ENCODE peak calls at places on chromosomes 2 and 18, in four cellular contexts. Q is PC-9, B is GM23338, L is upper lobe of right lung. A is an unnamed sample.

GRCh38 chr2:42902939-42903709 is 110.7 kb upstream of the HAAO start:
- DNase-seq in B (no peak), L (no peak), Q (no peak), A (no peak)

GRCh38 chr2:98454500-98455235 is 10.0 kb downstream of the INPP4A start:
- DNase-seq in B (peak; percentile 36), Q (peak; percentile 41), L (no peak), A (no peak)

GRCh38 chr2:104656496-104657310 is 197.2 kb upstream of the POU3F3 start:
- DNase-seq in B (peak; percentile 45), L (no peak), Q (no peak), A (no peak)

GRCh38 chr2:169815849-169816248 is 8.9 kb downstream of the METTL5 start:
- DNase-seq in B (no peak), Q (peak; percentile 62), L (no peak), A (peak; percentile 89)

GRCh38 chr2:240403358-240404104 is 31.9 kb upstream of the GPC1 start:
- DNase-seq in B (no peak), Q (no peak), L (peak; percentile 47), A (no peak)

GRCh38 chr2:64439194-64439593 is 14.8 kb upstream of the LGALSL start:
- DNase-seq in B (no peak), L (no peak), Q (no peak), A (no peak)

GRCh38 chr2:233395687-233396086 is 41.4 kb downstream of the DGKD start:
- DNase-seq in Q (no peak), L (no peak), B (no peak), A (no peak)

GRCh38 chr2:103159018-103159417 is 397.2 kb downstream of the TMEM182 start:
- DNase-seq in Q (no peak), L (no peak), B (no peak), A (no peak)

GRCh38 chr2:207330912-207331311 is 165.2 kb upstream of the KLF7 start:
- DNase-seq in B (no peak), Q (peak; percentile 70), L (no peak), A (peak; percentile 89)

GRCh38 chr2:128776461-128776971 is 457.8 kb upstream of the HS6ST1 start:
- DNase-seq in L (peak; percentile 35), B (no peak), Q (no peak), A (no peak)

GRCh38 chr2:219559156-219559915 is 12.0 kb downstream of the OBSL1 start:
- DNase-seq in L (no peak), B (no peak), Q (no peak), A (no peak)

GRCh38 chr2:117771969-117772630 is 42.4 kb upstream of the DDX18 start:
- DNase-seq in L (no peak), Q (no peak), B (peak; percentile 52), A (peak; percentile 17)

GRCh38 chr2:195658541-195658890 is 1.5 kb downstream of the SLC39A10 start:
- DNase-seq in Q (peak; percentile 71), L (no peak), B (no peak), A (peak; percentile 73)

GRCh38 chr18:26965206-26965605 is 99.7 kb upstream of the AQP4 start:
- DNase-seq in Q (no peak), L (no peak), B (no peak), A (no peak)

GRCh38 chr2:172085460-172086159 is at the start of gene DLX1:
- DNase-seq in B (no peak), Q (no peak), L (no peak), A (no peak)

GRCh38 chr2:200670313-200670712 is 84.5 kb downstream of the AOX1 start:
- DNase-seq in Q (no peak), L (no peak), B (peak; percentile 24), A (no peak)

GRCh38 chr2:239204143-239204875 is 196.5 kb downstream of the HDAC4 start:
- DNase-seq in B (no peak), L (no peak), Q (no peak), A (no peak)

GRCh38 chr2:237639441-237640220 is 12.2 kb downstream of the LRRFIP1 start:
- DNase-seq in B (no peak), L (no peak), Q (no peak), A (no peak)

GRCh38 chr18:25737710-25738251 is 352.6 kb downstream of the SS18 start:
- DNase-seq in Q (no peak), B (no peak), L (no peak), A (peak; percentile 49)

GRCh38 chr2:197079832-197080555 is 153.5 kb upstream of the PGAP1 start:
- DNase-seq in L (no peak), Q (peak; percentile 43), B (peak; percentile 29), A (no peak)

GRCh38 chr18:8519102-8519501 is 90.1 kb upstream of the RAB12 start:
- DNase-seq in B (no peak), L (no peak), Q (no peak), A (no peak)

GRCh38 chr2:72220170-72220569 is 72.5 kb upstream of the CYP26B1 start:
- DNase-seq in L (no peak), B (peak; percentile 90), Q (no peak), A (no peak)

GRCh38 chr2:208819190-208819589 is 412.6 kb downstream of the PTH2R start:
- DNase-seq in B (no peak), L (no peak), Q (no peak), A (no peak)

GRCh38 chr2:207167129-207167923 is 1.6 kb upstream of the KLF7 start:
- DNase-seq in L (no peak), Q (peak; percentile 43), B (no peak), A (peak; percentile 54)

GRCh38 chr2:155815851-155816250 is 516.7 kb downstream of the NR4A2 start:
- DNase-seq in L (no peak), Q (no peak), B (peak; percentile 75), A (no peak)

GRCh38 chr2:241796610-241797138 is 12.3 kb upstream of the NEU4 start:
- DNase-seq in L (peak; percentile 62), Q (no peak), B (no peak), A (no peak)

GRCh38 chr2:168394262-168394661 is 61.8 kb upstream of the CERS6 start:
- DNase-seq in L (no peak), Q (no peak), B (no peak), A (no peak)

GRCh38 chr2:73516033-73516432 is 126.2 kb downstream of the NAT8 start:
- DNase-seq in B (no peak), Q (peak; percentile 55), L (no peak), A (no peak)

GRCh38 chr2:52178845-52179244 is 1146.9 kb upstream of the NRXN1 start:
- DNase-seq in L (no peak), Q (no peak), B (no peak), A (no peak)

GRCh38 chr2:211745295-211746097 is 793.1 kb downstream of the ERBB4 start:
- DNase-seq in B (peak; percentile 84), Q (no peak), L (no peak), A (peak; percentile 42)

GRCh38 chr2:3169106-3169870 is 208.3 kb downstream of the EIPR1 start:
- DNase-seq in B (peak; percentile 33), L (peak; percentile 29), Q (no peak), A (peak; percentile 81)

GRCh38 chr2:238019962-238020361 is 40.8 kb upstream of the SCLY start:
- DNase-seq in Q (no peak), B (no peak), L (no peak), A (no peak)

GRCh38 chr2:152594022-152594712 is 123.1 kb downstream of the PRPF40A start:
- DNase-seq in L (no peak), B (no peak), Q (no peak), A (no peak)

GRCh38 chr2:230942920-230943896 is 18.2 kb upstream of the GPR55 start:
- DNase-seq in L (no peak), Q (no peak), B (no peak), A (no peak)

GRCh38 chr2:178767099-178768060 is 39.8 kb downstream of the TTN start:
- DNase-seq in B (no peak), Q (no peak), L (no peak), A (no peak)

GRCh38 chr18:56789004-56789888 is 138.1 kb downstream of the WDR7 start:
- DNase-seq in B (peak; percentile 81), Q (no peak), L (no peak), A (peak; percentile 25)

GRCh38 chr18:41524674-41525470 is 430.2 kb upstream of the PIK3C3 start:
- DNase-seq in B (no peak), Q (no peak), L (no peak), A (no peak)

GRCh38 chr2:9057939-9058761 is 54.7 kb upstream of the MBOAT2 start:
- DNase-seq in B (no peak), Q (no peak), L (no peak), A (peak; percentile 74)

GRCh38 chr2:105647731-105648130 is 97.0 kb upstream of the NCK2 start:
- DNase-seq in Q (no peak), B (no peak), L (no peak), A (no peak)

DNA sequence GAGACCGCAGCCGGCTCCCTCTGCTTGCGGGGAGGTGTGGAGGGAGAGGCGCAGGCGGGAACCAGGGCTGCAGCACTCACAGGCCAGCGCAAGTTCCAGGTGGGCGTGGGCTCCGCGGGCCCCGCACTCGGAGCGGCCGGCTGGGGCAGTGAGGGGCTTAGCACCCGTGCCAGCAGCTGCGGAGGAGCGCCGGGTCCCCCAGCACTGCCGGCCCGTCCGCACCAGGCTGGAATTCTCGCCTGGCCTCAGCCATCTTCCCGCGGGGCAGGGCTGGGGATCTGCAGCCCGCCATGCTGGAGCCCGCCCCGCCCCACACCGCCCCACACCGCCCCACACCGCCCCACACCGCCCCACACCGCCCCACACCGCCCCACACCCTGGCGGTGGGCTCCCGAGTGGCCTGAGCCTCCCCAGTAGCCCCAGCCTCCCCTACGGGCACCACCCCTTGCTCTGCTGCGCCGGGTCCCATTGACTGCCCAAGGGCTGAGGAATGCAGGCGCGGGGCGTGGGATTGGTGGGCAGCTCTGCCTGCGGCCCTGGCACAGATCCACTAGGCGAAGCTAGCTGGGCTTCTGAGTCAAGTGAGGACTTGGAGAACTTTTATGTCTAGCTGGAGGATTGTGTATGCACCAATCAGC is 123.9 kb upstream of the MGAT5 start:
- DNase-seq in B (no peak), L (no peak), Q (no peak), A (no peak)
- TF ChIP-seq CTCF in B (no peak), L (no peak), Q (no peak), A (no peak)

GRCh38 chr2:148814143-148814852 is 60.7 kb upstream of the KIF5C start:
- DNase-seq in Q (peak; percentile 86), B (no peak), L (no peak), A (peak; percentile 25)
- TF ChIP-seq CTCF in Q (no peak), B (no peak), L (no peak), A (no peak)

GRCh38 chr2:100178085-100178788 is 35.8 kb upstream of the AFF3 start:
- DNase-seq in Q (peak; percentile 49), L (no peak), B (peak; percentile 97), A (no peak)
- TF ChIP-seq CTCF in Q (peak; percentile 57), L (peak; percentile 32), B (peak; percentile 58), A (peak; percentile 66)

GRCh38 chr2:217909156-217909820 is 93.5 kb downstream of the TNS1 start:
- DNase-seq in B (peak; percentile 22), L (no peak), Q (no peak), A (no peak)
- TF ChIP-seq CTCF in B (peak; percentile 34), L (no peak), Q (no peak), A (no peak)

DNA sequence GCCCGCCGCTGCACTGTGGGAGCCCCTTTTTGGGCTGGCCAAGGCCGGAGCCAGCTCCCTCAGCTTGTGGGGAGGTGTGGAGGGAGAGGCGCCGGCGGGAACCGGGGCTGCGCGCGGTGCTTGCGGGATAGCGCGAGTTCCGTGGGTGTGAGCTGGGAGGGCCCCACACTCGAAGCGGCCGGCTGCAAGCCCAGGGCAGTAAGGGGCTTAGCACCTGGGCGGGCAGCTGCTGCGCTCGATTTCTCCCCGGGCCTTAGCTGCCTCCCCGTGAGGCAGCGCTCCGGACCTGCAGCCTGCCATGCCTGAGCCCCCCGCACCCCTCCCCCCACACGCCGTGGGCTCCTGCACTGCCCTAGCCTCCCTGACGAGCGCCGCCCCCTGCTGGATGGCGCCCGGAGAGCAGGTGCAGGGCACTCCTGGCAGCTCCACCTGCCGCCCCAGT is 124.4 kb downstream of the CCDC178 start:
- DNase-seq in L (peak; percentile 52), B (peak; percentile 72), Q (no peak), A (no peak)
- TF ChIP-seq CTCF in L (no peak), B (peak; percentile 59), Q (no peak), A (no peak)